ENCODE peak calls at places on chromosomes 11 and 22, in six cellular contexts. J is HCT116, F is K562, I is sigmoid colon, R is H1, C is upper lobe of left lung. E is an unnamed sample.
A peak's percentile ranks its signal among the peaks of the same experiment; 100 is the strongest.

GRCh38 chr11:121576531-121576930 is 123.8 kb upstream of the SORL1-AS1 start:
- DNase-seq in J (no peak), F (no peak), I (no peak), R (no peak), C (peak; percentile 49), E (no peak)

GRCh38 chr22:32337015-32337414 is 20.7 kb upstream of the RFPL3 start:
- DNase-seq in J (no peak), F (no peak), I (no peak), R (no peak), C (no peak), E (no peak)

GRCh38 chr11:95877288-95877687 is 46.6 kb downstream of the MTMR2 start:
- DNase-seq in J (no peak), F (no peak), I (no peak), R (no peak), C (no peak), E (no peak)

GRCh38 chr22:45572444-45572843 is 69.8 kb downstream of the FBLN1 start:
- DNase-seq in J (no peak), F (no peak), I (no peak), R (no peak), C (no peak), E (no peak)

GRCh38 chr11:4072668-4073285 is 21.8 kb upstream of the RRM1 start:
- DNase-seq in J (peak; percentile 59), F (peak; percentile 75), I (peak; percentile 83), R (no peak), C (peak; percentile 60), E (no peak)

GRCh38 chr22:24595863-24596262 is 3.0 kb upstream of the LRRC75B start:
- DNase-seq in J (no peak), F (no peak), I (peak; percentile 46), R (no peak), C (no peak), E (no peak)

GRCh38 chr11:36333897-36334296 is 37.8 kb downstream of the PRR5L start:
- DNase-seq in J (peak; percentile 44), F (peak; percentile 61), I (no peak), R (no peak), C (no peak), E (no peak)

GRCh38 chr11:63572026-63572688 is 9.0 kb upstream of the PLAAT2 start:
- DNase-seq in J (no peak), F (no peak), I (no peak), R (no peak), C (no peak), E (no peak)

GRCh38 chr22:45552580-45553332 is 50.1 kb downstream of the FBLN1 start:
- DNase-seq in J (no peak), F (no peak), I (peak; percentile 82), R (no peak), C (peak; percentile 59), E (no peak)

GRCh38 chr11:65043881-65044501 is 3.0 kb downstream of the SAC3D1 start:
- DNase-seq in J (no peak), F (no peak), I (peak; percentile 74), R (no peak), C (peak; percentile 80), E (no peak)

GRCh38 chr11:46669606-46670243 is 30.7 kb downstream of the ARHGAP1 start:
- DNase-seq in J (no peak), F (peak; percentile 49), I (peak; percentile 58), R (no peak), C (no peak), E (no peak)

GRCh38 chr11:56848105-56848809 is 99.8 kb upstream of the OR9G4 start:
- DNase-seq in J (no peak), F (no peak), I (no peak), R (no peak), C (no peak), E (no peak)

GRCh38 chr11:68965901-68966868 is 14.6 kb downstream of the MRGPRD start:
- DNase-seq in J (no peak), F (no peak), I (peak; percentile 57), R (no peak), C (no peak), E (no peak)

GRCh38 chr22:17580461-17581031 is 17.2 kb downstream of the SLC25A18 start:
- DNase-seq in J (no peak), F (peak; percentile 15), I (no peak), R (no peak), C (no peak), E (no peak)

GRCh38 chr11:33703771-33704170 is 3.1 kb upstream of the C11orf91 start:
- DNase-seq in J (no peak), F (no peak), I (no peak), R (no peak), C (peak; percentile 82), E (no peak)
- TF ChIP-seq POLR2AphosphoS5 in J (peak; percentile 5), F (no peak), I (no peak), R (no peak), C (peak; percentile 39), E (no peak)

DNA sequence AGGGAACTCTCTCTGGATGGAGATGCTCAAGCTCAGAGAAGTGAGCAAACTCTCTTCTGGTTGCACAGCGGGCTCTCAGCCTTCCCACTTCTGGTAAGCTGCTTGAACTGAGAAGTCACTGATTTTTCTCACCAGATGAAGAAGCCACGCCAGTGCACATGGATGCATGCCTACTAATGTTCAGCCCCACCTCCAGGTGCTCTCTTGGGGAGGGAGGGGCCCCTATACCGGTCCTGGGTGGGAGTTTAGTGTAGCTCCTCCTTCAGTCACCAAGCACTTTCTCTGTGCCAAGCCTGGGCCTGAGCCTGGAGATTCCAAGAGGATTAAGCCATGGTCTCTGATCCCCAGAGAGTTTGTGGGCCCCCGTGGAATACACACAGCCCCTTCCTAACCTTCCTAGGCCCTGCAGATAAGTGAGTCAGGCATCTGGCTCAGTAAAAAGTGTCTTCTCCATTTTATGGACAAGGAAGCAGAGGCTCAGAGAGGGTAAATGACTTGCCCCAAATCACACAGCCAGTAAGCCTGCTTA is 142.2 kb downstream of the ST3GAL4 start:
- DNase-seq in J (no peak), F (no peak), I (peak; percentile 58), R (no peak), C (no peak), E (no peak)
- H3K27me3 ChIP-seq in J (peaks cover 33% of the 10 kb centered on the region), F (peaks cover 70% of the 10 kb centered on the region), I (peaks cover 11% of the 10 kb centered on the region), R (no peaks in the 10 kb centered on the region), C (no peaks in the 10 kb centered on the region), E (no peaks in the 10 kb centered on the region)

DNA sequence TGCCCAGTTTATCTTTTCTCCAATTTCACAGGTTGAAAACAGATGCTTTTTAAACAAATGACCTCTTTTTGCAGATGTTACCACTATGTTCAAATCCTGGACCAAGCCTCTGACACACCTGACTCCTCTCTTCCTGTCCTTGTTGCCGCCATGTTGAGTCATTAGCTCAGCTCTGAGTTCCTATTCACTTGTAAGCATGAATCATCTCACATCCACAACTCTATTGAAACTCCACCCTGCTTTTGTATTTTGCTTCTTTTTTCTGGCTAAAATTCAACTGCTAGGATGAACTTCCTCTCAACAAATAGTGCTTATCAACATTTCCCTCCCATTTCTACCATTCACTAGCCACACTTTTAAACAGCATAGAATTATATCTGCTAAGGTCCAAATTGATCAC is 4.1 kb downstream of the JOSD1 start:
- DNase-seq in J (peak; percentile 68), F (no peak), I (no peak), R (no peak), C (no peak), E (no peak)
- TF ChIP-seq POLR2AphosphoS5 in J (peak; percentile 29), F (no peak), I (no peak), R (no peak), C (no peak), E (no peak)

GRCh38 chr22:29901354-29901753 is 18.4 kb downstream of the MTMR3 start:
- DNase-seq in J (no peak), F (no peak), I (no peak), R (no peak), C (no peak), E (no peak)

GRCh38 chr22:29907753-29908515 is 25.0 kb downstream of the MTMR3 start:
- DNase-seq in J (peak; percentile 93), F (peak; percentile 78), I (peak; percentile 73), R (no peak), C (peak; percentile 87), E (peak; percentile 71)

GRCh38 chr22:29904020-29904419 is 21.0 kb downstream of the MTMR3 start:
- DNase-seq in J (no peak), F (no peak), I (no peak), R (no peak), C (no peak), E (no peak)

GRCh38 chr22:29903371-29903770 is 20.4 kb downstream of the MTMR3 start:
- DNase-seq in J (no peak), F (no peak), I (no peak), R (no peak), C (no peak), E (no peak)
- H3K27me3 ChIP-seq in J (no peaks in the 10 kb centered on the region), F (no peaks in the 10 kb centered on the region), I (no peaks in the 10 kb centered on the region), R (no peaks in the 10 kb centered on the region), C (no peaks in the 10 kb centered on the region), E (no peaks in the 10 kb centered on the region)

GRCh38 chr11:102485095-102485722 is 32.6 kb upstream of the TMEM123 start:
- DNase-seq in J (no peak), F (no peak), I (no peak), R (no peak), C (no peak), E (no peak)
- TF ChIP-seq POLR2AphosphoS5 in J (no peak), F (no peak), I (no peak), R (no peak), C (no peak), E (no peak)

GRCh38 chr11:110088535-110089344 is 4.5 kb upstream of the ZC3H12C start:
- DNase-seq in J (no peak), F (no peak), I (no peak), R (no peak), C (no peak), E (no peak)
- H3K27me3 ChIP-seq in J (no peaks in the 10 kb centered on the region), F (no peaks in the 10 kb centered on the region), I (no peaks in the 10 kb centered on the region), R (peaks cover 3% of the 10 kb centered on the region), C (no peaks in the 10 kb centered on the region), E (no peaks in the 10 kb centered on the region)

GRCh38 chr11:61174949-61175348 is 13.7 kb upstream of the VPS37C start:
- DNase-seq in J (no peak), F (no peak), I (peak; percentile 44), R (no peak), C (peak; percentile 30), E (no peak)
- TF ChIP-seq POLR2AphosphoS5 in J (no peak), F (no peak), I (no peak), R (no peak), C (no peak), E (no peak)

GRCh38 chr11:72646024-72646423 is 28.2 kb downstream of the PDE2A start:
- DNase-seq in J (no peak), F (no peak), I (no peak), R (no peak), C (no peak), E (no peak)

GRCh38 chr11:72641522-72641899 is 32.7 kb downstream of the PDE2A start:
- DNase-seq in J (no peak), F (no peak), I (no peak), R (no peak), C (no peak), E (no peak)

GRCh38 chr11:72642815-72643511 is 31.3 kb downstream of the PDE2A start:
- DNase-seq in J (peak; percentile 32), F (peak; percentile 85), I (peak; percentile 83), R (peak; percentile 19), C (peak; percentile 46), E (no peak)

GRCh38 chr11:72641900-72642814 is 32.1 kb downstream of the PDE2A start:
- DNase-seq in J (no peak), F (peak; percentile 87), I (peak; percentile 78), R (no peak), C (peak; percentile 30), E (no peak)

GRCh38 chr11:72643547-72643946 is 30.7 kb downstream of the PDE2A start:
- DNase-seq in J (peak; percentile 31), F (no peak), I (no peak), R (no peak), C (no peak), E (no peak)
- H3K27me3 ChIP-seq in J (peaks cover 13% of the 10 kb centered on the region), F (peaks cover 35% of the 10 kb centered on the region), I (no peaks in the 10 kb centered on the region), R (peaks cover 38% of the 10 kb centered on the region), C (peaks cover 24% of the 10 kb centered on the region), E (no peaks in the 10 kb centered on the region)

E was measured in breast epithelium.